ENCODE peak calls at places on chromosomes 13 and 19, in six cellular contexts. Z, P, H, G, A and Q are unnamed samples.

GRCh38 chr13:106570354-106570822 is 2.5 kb upstream of the ARGLU1 start:
- DNase-seq in H (no peak), A (peak; percentile 91), Z (peak; percentile 58), P (peak; percentile 61), G (peak; percentile 8), Q (no peak)

GRCh38 chr19:53696951-53697350 is 65.2 kb downstream of the DPRX start:
- DNase-seq in H (no peak), Z (no peak), P (no peak), G (no peak), A (no peak), Q (no peak)

GRCh38 chr13:20684535-20684934 is 19.0 kb upstream of the IL17D start:
- DNase-seq in H (no peak), P (no peak), Z (no peak), A (no peak), G (no peak), Q (no peak)

GRCh38 chr13:33230178-33230881 is 55.2 kb downstream of the STARD13 start:
- DNase-seq in H (no peak), Z (no peak), P (peak; percentile 87), G (no peak), A (no peak), Q (no peak)

GRCh38 chr13:31048521-31048920 is 113.2 kb downstream of the HSPH1 start:
- DNase-seq in P (no peak), H (no peak), A (peak; percentile 24), Z (no peak), G (no peak), Q (no peak)

GRCh38 chr19:3178973-3179738 is 587 bp downstream of the S1PR4 start:
- DNase-seq in H (no peak), A (no peak), G (no peak), P (no peak), Z (no peak), Q (no peak)

GRCh38 chr19:16915135-16915534 is 26.3 kb downstream of the F2RL3 start:
- DNase-seq in Z (no peak), A (no peak), G (no peak), H (no peak), P (no peak), Q (no peak)

GRCh38 chr19:39951686-39952085 is 17.3 kb upstream of the FCGBP start:
- DNase-seq in A (peak; percentile 70), Z (no peak), H (no peak), G (no peak), P (peak; percentile 61), Q (no peak)

GRCh38 chr13:73142091-73142490 is 83.3 kb downstream of the KLF5 start:
- DNase-seq in G (no peak), P (no peak), Z (no peak), H (no peak), A (no peak), Q (no peak)

GRCh38 chr13:106373989-106374572 is 161.4 kb downstream of the EFNB2 start:
- DNase-seq in A (no peak), Z (no peak), H (no peak), P (peak; percentile 73), G (no peak), Q (peak; percentile 69)

GRCh38 chr13:31054632-31055031 is 107.1 kb downstream of the HSPH1 start:
- DNase-seq in A (no peak), Z (no peak), G (no peak), P (no peak), H (no peak), Q (no peak)

GRCh38 chr19:37982655-37983054 is 75.6 kb downstream of the SIPA1L3 start:
- DNase-seq in Z (no peak), A (no peak), G (no peak), P (no peak), H (no peak), Q (no peak)

GRCh38 chr13:64675256-64675892 is 2554.8 kb downstream of the PCDH9 start:
- DNase-seq in Z (no peak), A (peak; percentile 86), H (peak; percentile 32), G (no peak), P (peak; percentile 77), Q (no peak)

GRCh38 chr19:15180451-15181390 is 20.1 kb downstream of the NOTCH3 start:
- DNase-seq in P (no peak), A (no peak), Z (peak; percentile 91), G (peak; percentile 71), H (peak; percentile 37), Q (no peak)

GRCh38 chr13:95588721-95589120 is 36.2 kb downstream of the CLDN10 start:
- DNase-seq in A (no peak), P (peak; percentile 60), G (no peak), H (no peak), Z (no peak), Q (no peak)

GRCh38 chr13:105678072-105678471 is 857.4 kb downstream of the EFNB2 start:
- DNase-seq in A (no peak), H (no peak), G (no peak), P (no peak), Z (no peak), Q (no peak)

GRCh38 chr13:33381906-33382305 is 96.4 kb upstream of the STARD13 start:
- DNase-seq in P (no peak), H (no peak), A (no peak), G (no peak), Z (no peak), Q (no peak)

GRCh38 chr13:109012115-109012514 is 382.7 kb downstream of the MYO16 start:
- DNase-seq in G (no peak), Z (no peak), H (no peak), A (no peak), P (no peak), Q (no peak)

GRCh38 chr19:33624586-33625153 is 2.9 kb downstream of the CHST8 start:
- DNase-seq in Z (no peak), H (no peak), G (no peak), P (no peak), A (no peak), Q (no peak)

GRCh38 chr19:19900124-19900523 is 622 bp upstream of the ZNF93 start:
- DNase-seq in P (peak; percentile 75), G (no peak), H (no peak), A (no peak), Z (peak; percentile 40), Q (no peak)

GRCh38 chr19:42313096-42313839 is at the start of gene TMEM145:
- DNase-seq in Z (peak; percentile 85), A (peak; percentile 67), P (peak; percentile 52), G (peak; percentile 81), H (no peak), Q (no peak)

GRCh38 chr13:55403887-55404487 is 1736.7 kb upstream of the PRR20A start:
- DNase-seq in P (no peak), A (no peak), H (no peak), Z (no peak), G (no peak), Q (no peak)

GRCh38 chr13:48175200-48175599 is 57.8 kb upstream of the ITM2B start:
- DNase-seq in H (no peak), P (no peak), Z (no peak), G (no peak), A (no peak), Q (no peak)

GRCh38 chr19:12938536-12939291 is at the start of gene CALR:
- DNase-seq in Z (no peak), H (no peak), P (no peak), A (peak; percentile 37), G (no peak), Q (no peak)

GRCh38 chr19:38596057-38596981 is 21.4 kb downstream of the MAP4K1 start:
- DNase-seq in A (peak; percentile 84), G (peak; percentile 92), P (no peak), Z (peak; percentile 97), H (peak; percentile 20), Q (no peak)

GRCh38 chr19:639251-640155 is at the start of gene FGF22:
- DNase-seq in G (peak; percentile 97), Z (peak; percentile 99), P (peak; percentile 74), A (peak; percentile 83), H (peak; percentile 44), Q (no peak)

GRCh38 chr13:51618626-51619025 is 34.4 kb downstream of the WDFY2 start:
- DNase-seq in A (no peak), P (no peak), G (no peak), Z (no peak), H (no peak), Q (no peak)

GRCh38 chr13:51620165-51620983 is 36.1 kb downstream of the WDFY2 start:
- DNase-seq in P (no peak), A (no peak), G (no peak), Z (no peak), H (peak; percentile 98), Q (no peak)

GRCh38 chr13:51621597-51621996 is 37.3 kb downstream of the WDFY2 start:
- DNase-seq in H (no peak), A (no peak), Z (no peak), P (no peak), G (no peak), Q (no peak)

GRCh38 chr13:51623473-51623872 is 39.2 kb downstream of the WDFY2 start:
- DNase-seq in Z (no peak), P (no peak), H (no peak), G (no peak), A (no peak), Q (no peak)

GRCh38 chr13:51619614-51620013 is 35.4 kb downstream of the WDFY2 start:
- DNase-seq in H (no peak), G (no peak), A (no peak), P (peak; percentile 85), Z (no peak), Q (no peak)
- TF ChIP-seq BHLHE40 in H (no peak), G (no peak), A (no peak), P (no peak), Z (no peak), Q (no peak)

GRCh38 chr13:88051746-88052482 is 380.7 kb downstream of the SLITRK5 start:
- DNase-seq in G (peak; percentile 9), Z (no peak), H (no peak), P (no peak), A (no peak), Q (no peak)
- TF ChIP-seq BHLHE40 in G (no peak), Z (no peak), H (no peak), P (no peak), A (no peak), Q (no peak)

DNA sequence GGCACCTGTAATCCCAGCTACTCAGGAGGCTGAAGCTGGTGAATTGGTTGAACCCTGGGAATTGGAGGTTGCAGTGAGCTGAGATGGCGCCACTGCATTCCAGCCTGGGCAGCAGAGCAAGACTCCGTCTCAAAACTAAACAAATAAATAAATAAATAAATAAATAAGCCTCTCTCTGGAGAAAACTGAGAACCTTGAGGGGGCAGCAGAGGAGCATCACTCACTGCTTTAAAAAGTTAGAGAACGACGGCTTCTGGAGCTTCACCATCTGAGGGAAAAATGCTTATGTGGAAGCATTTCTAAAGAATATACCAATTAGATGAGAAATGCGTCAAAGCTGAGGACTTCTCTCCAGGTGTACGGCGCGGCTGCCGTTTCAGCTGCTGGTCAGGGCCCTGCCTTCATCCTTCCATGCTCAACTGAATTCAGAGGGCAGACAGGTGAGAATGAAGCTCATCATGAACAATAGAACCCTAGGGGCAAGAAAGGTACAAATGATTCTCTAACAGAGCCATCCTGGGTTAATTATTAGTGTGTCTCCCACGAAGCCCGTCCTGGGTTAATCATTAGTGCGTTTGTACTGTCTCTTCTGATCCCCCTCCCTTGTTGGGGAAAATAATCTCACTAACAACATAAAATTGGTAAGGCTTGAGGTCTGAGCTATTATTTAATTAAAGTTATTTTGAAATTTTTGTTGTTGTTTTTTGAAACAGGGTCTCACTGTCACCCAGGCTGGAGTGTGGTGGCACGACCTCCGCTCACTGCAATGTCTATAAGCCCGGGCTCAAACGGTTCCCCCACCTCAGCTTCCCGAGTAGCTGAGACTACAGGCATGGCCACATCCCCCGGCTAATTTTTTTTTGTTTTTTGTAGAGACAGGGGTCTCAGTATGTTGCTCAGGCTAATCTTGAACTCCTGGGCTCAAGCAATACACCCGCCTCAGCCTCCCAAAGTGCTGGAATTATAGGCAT is 80.1 kb downstream of the IPO5 start:
- DNase-seq in G (peak; percentile 29), P (peak; percentile 44), A (peak; percentile 51), Z (peak; percentile 11), H (peak; percentile 85), Q (no peak)
- TF ChIP-seq BHLHE40 in G (no peak), P (no peak), A (no peak), Z (no peak), H (no peak), Q (no peak)

GRCh38 chr13:99289674-99290337 is 17.4 kb downstream of the GPR183 start:
- DNase-seq in H (no peak), A (no peak), P (no peak), Z (no peak), G (no peak), Q (no peak)
- TF ChIP-seq BHLHE40 in H (no peak), A (no peak), P (no peak), Z (no peak), G (no peak), Q (no peak)